ENCODE peak calls at places on chromosomes 6 and 20, in ten cellular contexts. I, B, O, S, U, T, V, J, Y and N are unnamed samples.

GRCh38 chr20:62726716-62727583 is 18.3 kb downstream of the NTSR1 start:
- DNase-seq in I (no peak), B (peak; percentile 1), O (no peak), S (no peak), U (no peak), T (no peak), V (no peak), J (no peak), Y (no peak), N (no peak)

GRCh38 chr6:112437053-112437452 is 89.9 kb downstream of the RFPL4B start:
- DNase-seq in I (no peak), B (peak; percentile 3), O (no peak), S (no peak), U (no peak), T (no peak), V (no peak), J (no peak), Y (no peak), N (no peak)

GRCh38 chr6:129744201-129744879 is 34.4 kb upstream of the ARHGAP18 start:
- DNase-seq in I (no peak), B (peak; percentile 10), O (no peak), S (no peak), U (peak; percentile 72), T (peak; percentile 71), V (no peak), J (no peak), Y (no peak), N (no peak)

GRCh38 chr6:106397441-106397840 is 36.9 kb downstream of the CRYBG1 start:
- DNase-seq in I (no peak), B (no peak), O (no peak), S (no peak), U (no peak), T (no peak), V (no peak), J (no peak), Y (no peak), N (no peak)

GRCh38 chr6:161242779-161243693 is 30.8 kb downstream of the AGPAT4 start:
- DNase-seq in I (no peak), B (peak; percentile 22), O (no peak), S (peak; percentile 48), U (peak; percentile 95), T (peak; percentile 68), V (no peak), J (peak; percentile 87), Y (no peak), N (peak; percentile 44)

GRCh38 chr20:8722277-8722928 is 346.5 kb upstream of the PLCB4 start:
- DNase-seq in I (no peak), B (peak; percentile 45), O (no peak), S (peak; percentile 7), U (peak; percentile 76), T (peak; percentile 31), V (peak; percentile 82), J (no peak), Y (no peak), N (no peak)

GRCh38 chr6:223763-224162 is 68.5 kb upstream of the DUSP22 start:
- DNase-seq in I (no peak), B (no peak), O (no peak), S (no peak), U (peak; percentile 43), T (no peak), V (no peak), J (no peak), Y (no peak), N (no peak)

GRCh38 chr6:4549556-4550226 is 226.5 kb upstream of the CDYL start:
- DNase-seq in I (no peak), B (no peak), O (no peak), S (no peak), U (no peak), T (no peak), V (no peak), J (no peak), Y (no peak), N (no peak)

GRCh38 chr6:36533321-36533720 is 14.0 kb downstream of the STK38 start:
- DNase-seq in I (no peak), B (no peak), O (no peak), S (no peak), U (no peak), T (no peak), V (no peak), J (no peak), Y (no peak), N (no peak)

GRCh38 chr6:24524801-24525200 is 30.0 kb downstream of the ALDH5A1 start:
- DNase-seq in I (no peak), B (peak; percentile 13), O (no peak), S (no peak), U (peak; percentile 60), T (no peak), V (peak; percentile 60), J (peak; percentile 37), Y (no peak), N (no peak)

GRCh38 chr6:134223761-134224445 is 94.0 kb downstream of the SGK1 start:
- DNase-seq in I (no peak), B (no peak), O (no peak), S (no peak), U (peak; percentile 71), T (no peak), V (no peak), J (no peak), Y (no peak), N (no peak)

GRCh38 chr20:57465943-57466342 is 59.0 kb downstream of the CTCFL start:
- DNase-seq in I (no peak), B (no peak), O (no peak), S (no peak), U (no peak), T (no peak), V (no peak), J (no peak), Y (no peak), N (no peak)

GRCh38 chr6:138454976-138455706 is 44.2 kb downstream of the NHSL1 start:
- DNase-seq in I (peak; percentile 10), B (no peak), O (no peak), S (peak; percentile 42), U (peak; percentile 32), T (no peak), V (no peak), J (no peak), Y (no peak), N (no peak)

GRCh38 chr6:166532302-166532701 is 54.2 kb downstream of the RAMACL start:
- DNase-seq in I (no peak), B (no peak), O (no peak), S (no peak), U (no peak), T (no peak), V (no peak), J (no peak), Y (peak; percentile 62), N (no peak)

GRCh38 chr20:6038256-6038655 is 15.6 kb downstream of the LRRN4 start:
- DNase-seq in I (no peak), B (no peak), O (no peak), S (no peak), U (no peak), T (no peak), V (no peak), J (no peak), Y (no peak), N (no peak)

GRCh38 chr6:139354177-139354576 is 20.3 kb downstream of the CITED2 start:
- DNase-seq in I (no peak), B (no peak), O (no peak), S (no peak), U (no peak), T (no peak), V (no peak), J (no peak), Y (no peak), N (no peak)

GRCh38 chr6:160101262-160102205 is 20.1 kb upstream of the SLC22A1 start:
- DNase-seq in I (no peak), B (no peak), O (peak; percentile 64), S (no peak), U (no peak), T (no peak), V (no peak), J (no peak), Y (no peak), N (no peak)

GRCh38 chr20:24738058-24738775 is 210.9 kb upstream of the CST7 start:
- DNase-seq in I (no peak), B (no peak), O (no peak), S (no peak), U (no peak), T (no peak), V (no peak), J (no peak), Y (no peak), N (no peak)